ENCODE peak calls at places on chromosome 20, in five cellular contexts. One of them, this sample, is unnamed.

GRCh38 chr20:846894-847278 is 13.4 kb downstream of the FAM110A start:
- DNase-seq in Calu3: no peak
- DNase-seq in endodermal cell: no peak
- DNase-seq in HFF-Myc: no peak
- DNase-seq in progenitor cell of endocrine pancreas: no peak
- DNase-seq in this sample: no peak

GRCh38 chr20:14337400-14338171 is at the start of gene FLRT3:
- DNase-seq in endodermal cell: peak
- DNase-seq in Calu3: peak
- DNase-seq in HFF-Myc: peak
- DNase-seq in progenitor cell of endocrine pancreas: peak
- DNase-seq in this sample: peak

GRCh38 chr20:346640-347316 is at the start of gene NRSN2:
- DNase-seq in endodermal cell: peak
- DNase-seq in Calu3: no peak
- DNase-seq in progenitor cell of endocrine pancreas: peak
- DNase-seq in HFF-Myc: no peak
- DNase-seq in this sample: peak

GRCh38 chr20:63295422-63295821 is 2.4 kb downstream of the COL20A1 start:
- DNase-seq in HFF-Myc: no peak
- DNase-seq in progenitor cell of endocrine pancreas: no peak
- DNase-seq in Calu3: no peak
- DNase-seq in endodermal cell: peak
- DNase-seq in this sample: no peak

GRCh38 chr20:58982406-58983114 is 1.5 kb downstream of the NELFCD start:
- DNase-seq in endodermal cell: no peak
- DNase-seq in Calu3: no peak
- DNase-seq in progenitor cell of endocrine pancreas: no peak
- DNase-seq in HFF-Myc: no peak
- DNase-seq in this sample: no peak

GRCh38 chr20:54058420-54059139 is 11.8 kb downstream of the BCAS1 start:
- DNase-seq in Calu3: no peak
- DNase-seq in progenitor cell of endocrine pancreas: no peak
- DNase-seq in HFF-Myc: no peak
- DNase-seq in endodermal cell: no peak
- DNase-seq in this sample: no peak

GRCh38 chr20:63163596-63164560 is 52.1 kb downstream of the YTHDF1 start:
- DNase-seq in progenitor cell of endocrine pancreas: no peak
- DNase-seq in endodermal cell: no peak
- DNase-seq in HFF-Myc: no peak
- DNase-seq in Calu3: no peak
- DNase-seq in this sample: no peak

GRCh38 chr20:48603116-48603818 is 224.5 kb downstream of the PREX1 start:
- DNase-seq in endodermal cell: peak
- DNase-seq in Calu3: no peak
- DNase-seq in progenitor cell of endocrine pancreas: no peak
- DNase-seq in HFF-Myc: no peak
- DNase-seq in this sample: no peak

GRCh38 chr20:6632187-6632586 is 135.3 kb upstream of the BMP2 start:
- DNase-seq in endodermal cell: no peak
- DNase-seq in progenitor cell of endocrine pancreas: no peak
- DNase-seq in Calu3: no peak
- DNase-seq in HFF-Myc: no peak
- DNase-seq in this sample: no peak

GRCh38 chr20:31869942-31870702 is at the start of the genes DUSP15 and TTLL9:
- DNase-seq in progenitor cell of endocrine pancreas: peak
- DNase-seq in Calu3: peak
- DNase-seq in endodermal cell: peak
- DNase-seq in HFF-Myc: no peak
- DNase-seq in this sample: peak

GRCh38 chr20:59150821-59151251 is 12.8 kb upstream of the ZNF831 start:
- DNase-seq in endodermal cell: no peak
- DNase-seq in HFF-Myc: no peak
- DNase-seq in Calu3: no peak
- DNase-seq in progenitor cell of endocrine pancreas: no peak
- DNase-seq in this sample: no peak

GRCh38 chr20:5191829-5192569 is 65.2 kb downstream of the CDS2 start:
- DNase-seq in HFF-Myc: peak
- DNase-seq in endodermal cell: peak
- DNase-seq in Calu3: peak
- DNase-seq in progenitor cell of endocrine pancreas: no peak
- DNase-seq in this sample: peak

GRCh38 chr20:63577317-63577894 is 3.4 kb upstream of the HELZ2 start:
- DNase-seq in HFF-Myc: no peak
- DNase-seq in Calu3: no peak
- DNase-seq in endodermal cell: no peak
- DNase-seq in progenitor cell of endocrine pancreas: no peak
- DNase-seq in this sample: no peak

GRCh38 chr20:33158637-33159385 is 9.1 kb upstream of the BPIFA2 start:
- DNase-seq in endodermal cell: peak
- DNase-seq in progenitor cell of endocrine pancreas: peak
- DNase-seq in HFF-Myc: no peak
- DNase-seq in Calu3: no peak
- DNase-seq in this sample: no peak

GRCh38 chr20:1094706-1095220 is 23.6 kb upstream of the PSMF1 start:
- DNase-seq in HFF-Myc: no peak
- DNase-seq in progenitor cell of endocrine pancreas: no peak
- DNase-seq in endodermal cell: no peak
- DNase-seq in Calu3: no peak
- DNase-seq in this sample: no peak

GRCh38 chr20:9594284-9594875 is 80.0 kb downstream of the LAMP5 start:
- DNase-seq in progenitor cell of endocrine pancreas: no peak
- DNase-seq in endodermal cell: no peak
- DNase-seq in HFF-Myc: no peak
- DNase-seq in Calu3: peak
- DNase-seq in this sample: no peak

GRCh38 chr20:5933802-5934436 is 16.4 kb downstream of the TRMT6 start:
- DNase-seq in Calu3: peak
- DNase-seq in endodermal cell: peak
- DNase-seq in HFF-Myc: no peak
- DNase-seq in progenitor cell of endocrine pancreas: no peak
- DNase-seq in this sample: no peak

GRCh38 chr20:3077618-3078134 is 6.3 kb downstream of the OXT start:
- DNase-seq in Calu3: no peak
- DNase-seq in endodermal cell: no peak
- DNase-seq in progenitor cell of endocrine pancreas: no peak
- DNase-seq in HFF-Myc: no peak
- DNase-seq in this sample: no peak

GRCh38 chr20:37161830-37162549 is 17.1 kb upstream of the RPN2 start:
- DNase-seq in Calu3: no peak
- DNase-seq in HFF-Myc: no peak
- DNase-seq in progenitor cell of endocrine pancreas: no peak
- DNase-seq in endodermal cell: no peak
- DNase-seq in this sample: no peak

GRCh38 chr20:37365760-37366638 is 20.1 kb downstream of the SRC start:
- DNase-seq in endodermal cell: no peak
- DNase-seq in HFF-Myc: no peak
- DNase-seq in progenitor cell of endocrine pancreas: no peak
- DNase-seq in Calu3: no peak
- DNase-seq in this sample: no peak

GRCh38 chr20:49979030-49979832 is 3.5 kb upstream of the SNAI1 start:
- DNase-seq in Calu3: peak
- DNase-seq in progenitor cell of endocrine pancreas: peak
- DNase-seq in endodermal cell: peak
- DNase-seq in HFF-Myc: no peak
- DNase-seq in this sample: peak

GRCh38 chr20:13119583-13119982 is 101.5 kb upstream of the ISM1 start:
- DNase-seq in HFF-Myc: peak
- DNase-seq in progenitor cell of endocrine pancreas: peak
- DNase-seq in Calu3: peak
- DNase-seq in endodermal cell: peak
- DNase-seq in this sample: peak

GRCh38 chr20:25624500-25624939 is 706 bp upstream of the NANP start:
- DNase-seq in progenitor cell of endocrine pancreas: no peak
- DNase-seq in endodermal cell: no peak
- DNase-seq in HFF-Myc: no peak
- DNase-seq in Calu3: no peak
- DNase-seq in this sample: no peak

GRCh38 chr20:24911461-24911860 is 37.6 kb upstream of the CST7 start:
- DNase-seq in HFF-Myc: no peak
- DNase-seq in Calu3: no peak
- DNase-seq in progenitor cell of endocrine pancreas: no peak
- DNase-seq in endodermal cell: peak
- DNase-seq in this sample: no peak

GRCh38 chr20:14879020-14879697 is 541.7 kb upstream of the FLRT3 start:
- DNase-seq in Calu3: no peak
- DNase-seq in HFF-Myc: peak
- DNase-seq in endodermal cell: no peak
- DNase-seq in progenitor cell of endocrine pancreas: no peak
- DNase-seq in this sample: no peak

GRCh38 chr20:19812696-19813095 is 54.6 kb downstream of the RIN2 start:
- DNase-seq in progenitor cell of endocrine pancreas: no peak
- DNase-seq in Calu3: no peak
- DNase-seq in endodermal cell: no peak
- DNase-seq in HFF-Myc: no peak
- DNase-seq in this sample: no peak

GRCh38 chr20:19212524-19213502 is at the start of gene SLC24A3:
- DNase-seq in Calu3: peak
- DNase-seq in HFF-Myc: no peak
- DNase-seq in endodermal cell: peak
- DNase-seq in progenitor cell of endocrine pancreas: peak
- DNase-seq in this sample: peak

GRCh38 chr20:10508060-10508459 is 73.0 kb downstream of the SLX4IP start:
- DNase-seq in progenitor cell of endocrine pancreas: no peak
- DNase-seq in HFF-Myc: no peak
- DNase-seq in endodermal cell: no peak
- DNase-seq in Calu3: no peak
- DNase-seq in this sample: no peak

GRCh38 chr20:47016068-47016664 is 121.5 kb downstream of the EYA2 start:
- DNase-seq in Calu3: no peak
- DNase-seq in HFF-Myc: no peak
- DNase-seq in progenitor cell of endocrine pancreas: peak
- DNase-seq in endodermal cell: no peak
- DNase-seq in this sample: peak
- TF ChIP-seq CTCF in Calu3: no peak
- TF ChIP-seq CTCF in HFF-Myc: no peak
- TF ChIP-seq CTCF in progenitor cell of endocrine pancreas: no peak
- TF ChIP-seq CTCF in endodermal cell: no peak
- TF ChIP-seq CTCF in this sample: no peak

GRCh38 chr20:62029951-62030350 is 35.7 kb downstream of the TAF4 start:
- DNase-seq in HFF-Myc: no peak
- DNase-seq in progenitor cell of endocrine pancreas: no peak
- DNase-seq in endodermal cell: no peak
- DNase-seq in Calu3: no peak
- DNase-seq in this sample: no peak

GRCh38 chr20:62029296-62029695 is 36.4 kb downstream of the TAF4 start:
- DNase-seq in progenitor cell of endocrine pancreas: no peak
- DNase-seq in Calu3: no peak
- DNase-seq in endodermal cell: no peak
- DNase-seq in HFF-Myc: no peak
- DNase-seq in this sample: no peak

GRCh38 chr20:62031462-62032092 is 34.1 kb downstream of the TAF4 start:
- DNase-seq in Calu3: no peak
- DNase-seq in HFF-Myc: no peak
- DNase-seq in endodermal cell: no peak
- DNase-seq in progenitor cell of endocrine pancreas: no peak
- DNase-seq in this sample: no peak

GRCh38 chr20:62030357-62030756 is 35.3 kb downstream of the TAF4 start:
- DNase-seq in HFF-Myc: no peak
- DNase-seq in Calu3: no peak
- DNase-seq in endodermal cell: no peak
- DNase-seq in progenitor cell of endocrine pancreas: no peak
- DNase-seq in this sample: no peak

DNA sequence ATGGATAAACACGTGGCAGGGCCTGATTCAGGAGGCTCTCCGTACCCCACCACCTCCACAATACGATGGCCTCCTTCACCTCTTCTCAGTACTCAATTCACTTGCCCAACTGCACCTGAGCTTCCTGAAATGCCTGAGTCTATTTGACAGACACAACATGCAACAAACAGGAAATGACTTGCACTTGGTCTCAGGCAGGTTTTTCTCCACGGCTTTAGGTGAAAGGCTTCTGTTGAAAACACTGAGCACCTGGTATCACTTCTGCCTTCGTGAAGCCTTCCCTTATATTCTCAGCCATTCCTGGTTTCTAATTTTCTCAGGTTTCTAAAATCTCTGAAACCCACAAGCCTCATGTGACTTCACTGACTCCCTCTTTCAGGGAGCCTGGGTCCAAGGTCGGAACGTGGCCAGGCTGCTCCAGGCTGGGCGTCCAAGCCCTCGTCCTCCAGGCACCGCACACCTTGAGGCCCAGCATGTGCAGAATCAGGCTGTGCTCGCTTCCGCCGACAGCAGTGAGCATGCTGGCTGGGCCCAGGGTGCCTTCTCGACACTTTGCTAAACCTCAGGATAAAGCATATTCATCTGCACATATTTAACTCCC is 34.7 kb downstream of the TAF4 start:
- DNase-seq in HFF-Myc: no peak
- DNase-seq in Calu3: peak
- DNase-seq in endodermal cell: no peak
- DNase-seq in progenitor cell of endocrine pancreas: no peak
- DNase-seq in this sample: no peak
- TF ChIP-seq CTCF in HFF-Myc: no peak
- TF ChIP-seq CTCF in Calu3: no peak
- TF ChIP-seq CTCF in endodermal cell: no peak
- TF ChIP-seq CTCF in progenitor cell of endocrine pancreas: no peak
- TF ChIP-seq CTCF in this sample: no peak

DNA sequence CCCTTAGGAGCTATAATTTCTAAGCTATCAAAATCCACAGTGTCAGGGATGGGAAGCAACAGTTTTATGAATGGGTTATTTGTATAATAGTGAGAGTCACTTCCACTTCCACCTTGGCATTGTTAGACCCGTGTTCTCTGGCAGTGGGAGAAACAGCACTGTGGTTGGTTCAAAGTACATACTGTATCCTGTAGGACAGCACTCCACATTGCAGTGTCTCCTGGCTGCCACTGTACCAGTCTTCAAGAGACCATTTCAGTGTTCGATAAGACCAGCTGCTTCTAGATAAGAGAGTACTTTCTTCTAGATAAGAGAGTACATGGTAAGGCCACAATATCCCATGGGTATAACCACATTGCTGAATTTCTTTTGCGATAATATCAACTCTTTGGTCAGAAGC is 28.9 kb downstream of the FITM2 start:
- DNase-seq in HFF-Myc: no peak
- DNase-seq in endodermal cell: no peak
- DNase-seq in progenitor cell of endocrine pancreas: no peak
- DNase-seq in Calu3: no peak
- DNase-seq in this sample: no peak
- TF ChIP-seq CTCF in HFF-Myc: no peak
- TF ChIP-seq CTCF in endodermal cell: no peak
- TF ChIP-seq CTCF in progenitor cell of endocrine pancreas: no peak
- TF ChIP-seq CTCF in Calu3: no peak
- TF ChIP-seq CTCF in this sample: no peak

GRCh38 chr20:23668477-23668951 is 20.3 kb downstream of the CST4 start:
- DNase-seq in endodermal cell: peak
- DNase-seq in Calu3: peak
- DNase-seq in progenitor cell of endocrine pancreas: peak
- DNase-seq in HFF-Myc: peak
- DNase-seq in this sample: peak

GRCh38 chr20:23667666-23668065 is 21.2 kb downstream of the CST4 start:
- DNase-seq in endodermal cell: peak
- DNase-seq in progenitor cell of endocrine pancreas: no peak
- DNase-seq in HFF-Myc: no peak
- DNase-seq in Calu3: no peak
- DNase-seq in this sample: no peak

GRCh38 chr20:23666698-23667097 is 22.1 kb downstream of the CST4 start:
- DNase-seq in endodermal cell: no peak
- DNase-seq in HFF-Myc: no peak
- DNase-seq in Calu3: no peak
- DNase-seq in progenitor cell of endocrine pancreas: no peak
- DNase-seq in this sample: no peak

GRCh38 chr20:23664954-23665353 is 23.9 kb downstream of the CST4 start:
- DNase-seq in progenitor cell of endocrine pancreas: no peak
- DNase-seq in endodermal cell: peak
- DNase-seq in HFF-Myc: no peak
- DNase-seq in Calu3: no peak
- DNase-seq in this sample: no peak

GRCh38 chr20:23666189-23666588 is 22.6 kb downstream of the CST4 start:
- DNase-seq in HFF-Myc: no peak
- DNase-seq in progenitor cell of endocrine pancreas: no peak
- DNase-seq in endodermal cell: peak
- DNase-seq in Calu3: no peak
- DNase-seq in this sample: no peak
- TF ChIP-seq CTCF in HFF-Myc: peak
- TF ChIP-seq CTCF in progenitor cell of endocrine pancreas: no peak
- TF ChIP-seq CTCF in endodermal cell: peak
- TF ChIP-seq CTCF in Calu3: no peak
- TF ChIP-seq CTCF in this sample: no peak

This sample was measured in endothelial cell.